ENCODE peak calls at places on chromosomes 11 and 22, in four cellular contexts. One of them, this sample, is unnamed.

GRCh38 chr22:24599514-24599913 is 3.5 kb upstream of the GGT1 start:
- DNase-seq in HEK293T: no peak
- DNase-seq in psoas muscle: peak; percentile 20
- DNase-seq in naive thymus-derived CD8-positive, alpha-beta T cell: no peak
- DNase-seq in this sample: no peak

GRCh38 chr22:36417281-36417686 is 29.5 kb upstream of the MYH9 start:
- DNase-seq in naive thymus-derived CD8-positive, alpha-beta T cell: no peak
- DNase-seq in HEK293T: no peak
- DNase-seq in psoas muscle: no peak
- DNase-seq in this sample: no peak

GRCh38 chr11:75342966-75343870 is 8.2 kb downstream of the ARRB1 start:
- DNase-seq in psoas muscle: no peak
- DNase-seq in naive thymus-derived CD8-positive, alpha-beta T cell: no peak
- DNase-seq in HEK293T: no peak
- DNase-seq in this sample: no peak

GRCh38 chr11:86101941-86102407 is 33.1 kb upstream of the PICALM start:
- DNase-seq in HEK293T: no peak
- DNase-seq in naive thymus-derived CD8-positive, alpha-beta T cell: no peak
- DNase-seq in psoas muscle: no peak
- DNase-seq in this sample: no peak

GRCh38 chr11:120807414-120808150 is 216.3 kb upstream of the TBCEL start:
- DNase-seq in HEK293T: no peak
- DNase-seq in psoas muscle: no peak
- DNase-seq in naive thymus-derived CD8-positive, alpha-beta T cell: no peak
- DNase-seq in this sample: no peak

GRCh38 chr11:92909214-92909613 is 60.2 kb upstream of the MTNR1B start:
- DNase-seq in naive thymus-derived CD8-positive, alpha-beta T cell: no peak
- DNase-seq in psoas muscle: no peak
- DNase-seq in HEK293T: no peak
- DNase-seq in this sample: no peak

GRCh38 chr11:64444838-64445441 is 86.0 kb downstream of the RPS6KA4 start:
- DNase-seq in naive thymus-derived CD8-positive, alpha-beta T cell: no peak
- DNase-seq in HEK293T: peak; percentile 36
- DNase-seq in psoas muscle: no peak
- DNase-seq in this sample: no peak

GRCh38 chr11:117830072-117830471 is 5.5 kb upstream of the FXYD2 start:
- DNase-seq in HEK293T: no peak
- DNase-seq in psoas muscle: no peak
- DNase-seq in naive thymus-derived CD8-positive, alpha-beta T cell: no peak
- DNase-seq in this sample: no peak

GRCh38 chr22:49948958-49949913 is 11.3 kb upstream of the PIM3 start:
- DNase-seq in naive thymus-derived CD8-positive, alpha-beta T cell: no peak
- DNase-seq in psoas muscle: no peak
- DNase-seq in HEK293T: no peak
- DNase-seq in this sample: no peak